ENCODE peak calls at places on chromosomes 11 and 22, in six cellular contexts. One of them, this sample, is unnamed.

GRCh38 chr22:50657925-50658324 is 14.7 kb upstream of the SHANK3 start:
- DNase-seq in spleen: no peak
- DNase-seq in stomach: no peak
- DNase-seq in fibroblast of lung: no peak
- DNase-seq in colonic mucosa: no peak
- DNase-seq in IMR-90: peak; percentile 5
- DNase-seq in this sample: no peak

GRCh38 chr11:62573006-62573591 is 592 bp downstream of the EEF1G start:
- DNase-seq in stomach: no peak
- DNase-seq in spleen: no peak
- DNase-seq in IMR-90: no peak
- DNase-seq in fibroblast of lung: no peak
- DNase-seq in colonic mucosa: no peak
- DNase-seq in this sample: peak; percentile 79

GRCh38 chr11:65310756-65311155 is 3.9 kb upstream of the CDC42EP2 start:
- DNase-seq in stomach: no peak
- DNase-seq in colonic mucosa: no peak
- DNase-seq in fibroblast of lung: peak; percentile 61
- DNase-seq in IMR-90: peak; percentile 56
- DNase-seq in spleen: no peak
- DNase-seq in this sample: no peak

GRCh38 chr11:86802146-86802545 is 1.8 kb downstream of the PRSS23 start:
- DNase-seq in fibroblast of lung: no peak
- DNase-seq in colonic mucosa: no peak
- DNase-seq in IMR-90: no peak
- DNase-seq in spleen: no peak
- DNase-seq in stomach: no peak
- DNase-seq in this sample: no peak

GRCh38 chr11:61152816-61153592 is 8.2 kb downstream of the VPS37C start:
- DNase-seq in spleen: peak; percentile 38
- DNase-seq in stomach: no peak
- DNase-seq in colonic mucosa: no peak
- DNase-seq in fibroblast of lung: peak; percentile 86
- DNase-seq in IMR-90: peak; percentile 70
- DNase-seq in this sample: no peak

GRCh38 chr11:64620286-64620962 is 29.4 kb downstream of the SLC22A12 start:
- DNase-seq in colonic mucosa: peak; percentile 54
- DNase-seq in spleen: no peak
- DNase-seq in stomach: no peak
- DNase-seq in IMR-90: no peak
- DNase-seq in fibroblast of lung: no peak
- DNase-seq in this sample: no peak

GRCh38 chr11:134939905-134940304 is 527.9 kb upstream of the B3GAT1 start:
- DNase-seq in IMR-90: no peak
- DNase-seq in fibroblast of lung: no peak
- DNase-seq in spleen: no peak
- DNase-seq in stomach: no peak
- DNase-seq in colonic mucosa: no peak
- DNase-seq in this sample: no peak

GRCh38 chr11:78938036-78938435 is 363.4 kb upstream of the NARS2 start:
- DNase-seq in spleen: no peak
- DNase-seq in stomach: no peak
- DNase-seq in fibroblast of lung: no peak
- DNase-seq in colonic mucosa: no peak
- DNase-seq in IMR-90: no peak
- DNase-seq in this sample: no peak

GRCh38 chr11:114060402-114061052 is 1.0 kb downstream of the ZBTB16 start:
- DNase-seq in colonic mucosa: peak; percentile 51
- DNase-seq in fibroblast of lung: peak; percentile 21
- DNase-seq in IMR-90: no peak
- DNase-seq in spleen: peak; percentile 91
- DNase-seq in stomach: peak; percentile 45
- DNase-seq in this sample: peak; percentile 85

GRCh38 chr11:73291196-73291595 is 16.9 kb upstream of the ARHGEF17 start:
- DNase-seq in colonic mucosa: no peak
- DNase-seq in spleen: peak; percentile 47
- DNase-seq in stomach: no peak
- DNase-seq in IMR-90: no peak
- DNase-seq in fibroblast of lung: no peak
- DNase-seq in this sample: peak; percentile 22

GRCh38 chr11:65127473-65128181 is 5.5 kb downstream of the MRPL49 start:
- DNase-seq in stomach: no peak
- DNase-seq in fibroblast of lung: no peak
- DNase-seq in colonic mucosa: no peak
- DNase-seq in spleen: no peak
- DNase-seq in IMR-90: no peak
- DNase-seq in this sample: no peak

GRCh38 chr11:41947392-41947791 is 487.9 kb upstream of the LRRC4C start:
- DNase-seq in stomach: no peak
- DNase-seq in colonic mucosa: no peak
- DNase-seq in fibroblast of lung: no peak
- DNase-seq in spleen: no peak
- DNase-seq in IMR-90: no peak
- DNase-seq in this sample: peak; percentile 52

GRCh38 chr11:64237484-64237951 is 3.1 kb downstream of the VEGFB start:
- DNase-seq in colonic mucosa: peak; percentile 95
- DNase-seq in fibroblast of lung: no peak
- DNase-seq in spleen: no peak
- DNase-seq in stomach: peak; percentile 95
- DNase-seq in IMR-90: no peak
- DNase-seq in this sample: peak; percentile 89

GRCh38 chr11:46367244-46367915 is 14.1 kb upstream of the MDK start:
- DNase-seq in colonic mucosa: peak; percentile 77
- DNase-seq in stomach: peak; percentile 78
- DNase-seq in IMR-90: peak; percentile 59
- DNase-seq in fibroblast of lung: peak; percentile 26
- DNase-seq in spleen: peak; percentile 94
- DNase-seq in this sample: peak; percentile 80

GRCh38 chr22:21947040-21948014 is 5.3 kb downstream of the PPM1F start:
- DNase-seq in stomach: no peak
- DNase-seq in spleen: peak; percentile 64
- DNase-seq in IMR-90: peak; percentile 71
- DNase-seq in fibroblast of lung: peak; percentile 71
- DNase-seq in colonic mucosa: no peak
- DNase-seq in this sample: no peak

GRCh38 chr11:575324-575995 is 810 bp upstream of the PHRF1 start:
- DNase-seq in fibroblast of lung: no peak
- DNase-seq in stomach: no peak
- DNase-seq in spleen: peak; percentile 95
- DNase-seq in IMR-90: no peak
- DNase-seq in colonic mucosa: peak; percentile 82
- DNase-seq in this sample: no peak

GRCh38 chr11:14249121-14249963 is 109.6 kb downstream of the RRAS2 start:
- DNase-seq in IMR-90: peak; percentile 53
- DNase-seq in spleen: peak; percentile 86
- DNase-seq in colonic mucosa: peak; percentile 68
- DNase-seq in fibroblast of lung: peak; percentile 21
- DNase-seq in stomach: peak; percentile 64
- DNase-seq in this sample: no peak

GRCh38 chr11:29328961-29329441 is 687.8 kb downstream of the KCNA4 start:
- DNase-seq in spleen: no peak
- DNase-seq in colonic mucosa: no peak
- DNase-seq in stomach: no peak
- DNase-seq in fibroblast of lung: peak; percentile 87
- DNase-seq in IMR-90: peak; percentile 95
- DNase-seq in this sample: no peak

GRCh38 chr11:2300290-2300935 is 1.3 kb downstream of the C11orf21 start:
- DNase-seq in fibroblast of lung: no peak
- DNase-seq in colonic mucosa: peak; percentile 20
- DNase-seq in IMR-90: no peak
- DNase-seq in spleen: peak; percentile 85
- DNase-seq in stomach: peak; percentile 25
- DNase-seq in this sample: peak; percentile 75

GRCh38 chr11:3995949-3996554 is 98.5 kb upstream of the RRM1 start:
- DNase-seq in IMR-90: peak; percentile 42
- DNase-seq in stomach: no peak
- DNase-seq in spleen: no peak
- DNase-seq in colonic mucosa: no peak
- DNase-seq in fibroblast of lung: peak; percentile 42
- DNase-seq in this sample: no peak

GRCh38 chr22:30087611-30088010 is 7.3 kb downstream of the HORMAD2 start:
- DNase-seq in stomach: no peak
- DNase-seq in colonic mucosa: no peak
- DNase-seq in fibroblast of lung: no peak
- DNase-seq in spleen: no peak
- DNase-seq in IMR-90: no peak
- DNase-seq in this sample: no peak

GRCh38 chr11:26442131-26442530 is 110.2 kb downstream of the ANO3 start:
- DNase-seq in stomach: no peak
- DNase-seq in spleen: no peak
- DNase-seq in colonic mucosa: no peak
- DNase-seq in IMR-90: peak; percentile 17
- DNase-seq in fibroblast of lung: peak; percentile 54
- DNase-seq in this sample: no peak

GRCh38 chr11:62959077-62959980 is 25.4 kb downstream of the SLC22A6 start:
- DNase-seq in stomach: peak; percentile 9
- DNase-seq in fibroblast of lung: no peak
- DNase-seq in colonic mucosa: no peak
- DNase-seq in IMR-90: no peak
- DNase-seq in spleen: no peak
- DNase-seq in this sample: no peak

GRCh38 chr11:45332486-45332934 is 46.4 kb upstream of the SYT13 start:
- DNase-seq in IMR-90: peak; percentile 19
- DNase-seq in colonic mucosa: peak; percentile 38
- DNase-seq in stomach: peak; percentile 45
- DNase-seq in fibroblast of lung: no peak
- DNase-seq in spleen: no peak
- DNase-seq in this sample: no peak

GRCh38 chr11:76612226-76612625 is 58.3 kb downstream of the LRRC32 start:
- DNase-seq in spleen: peak; percentile 17
- DNase-seq in IMR-90: no peak
- DNase-seq in stomach: peak; percentile 2
- DNase-seq in colonic mucosa: no peak
- DNase-seq in fibroblast of lung: no peak
- DNase-seq in this sample: no peak

GRCh38 chr11:65180877-65181568 is 705 bp upstream of the CAPN1 start:
- DNase-seq in colonic mucosa: peak; percentile 64
- DNase-seq in spleen: peak; percentile 91
- DNase-seq in IMR-90: peak; percentile 60
- DNase-seq in stomach: peak; percentile 63
- DNase-seq in fibroblast of lung: peak; percentile 60
- DNase-seq in this sample: peak; percentile 89

GRCh38 chr11:77287615-77288273 is 13.7 kb downstream of the GDPD4 start:
- DNase-seq in colonic mucosa: no peak
- DNase-seq in fibroblast of lung: peak; percentile 92
- DNase-seq in stomach: no peak
- DNase-seq in IMR-90: peak; percentile 97
- DNase-seq in spleen: no peak
- DNase-seq in this sample: no peak

GRCh38 chr11:78380615-78381029 is 37.0 kb downstream of the GAB2 start:
- DNase-seq in fibroblast of lung: peak; percentile 65
- DNase-seq in colonic mucosa: no peak
- DNase-seq in stomach: no peak
- DNase-seq in spleen: no peak
- DNase-seq in IMR-90: peak; percentile 90
- DNase-seq in this sample: no peak

DNA sequence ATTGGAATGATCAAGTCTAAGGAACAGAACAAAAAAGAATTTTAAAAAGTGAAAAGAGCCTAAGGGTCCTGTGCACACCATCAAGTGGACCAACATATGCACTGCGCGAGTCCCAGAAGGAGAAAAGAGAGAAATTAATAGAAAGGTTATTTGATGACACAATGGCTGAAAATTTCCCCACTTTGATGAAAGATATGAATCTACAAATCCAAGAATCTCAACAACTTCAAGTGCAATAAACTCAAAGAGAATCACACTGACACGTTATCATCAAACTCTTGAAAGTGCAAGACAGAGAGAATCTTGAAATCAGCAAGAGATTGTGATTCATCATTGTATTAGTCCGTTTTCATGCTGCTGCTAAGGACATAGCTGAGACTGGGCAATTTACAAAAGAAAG is 230.8 kb downstream of the ADAMTS15 start:
- DNase-seq in colonic mucosa: no peak
- DNase-seq in fibroblast of lung: no peak
- DNase-seq in stomach: no peak
- DNase-seq in spleen: no peak
- DNase-seq in IMR-90: no peak
- DNase-seq in this sample: no peak
- H3K9me3 ChIP-seq in colonic mucosa: no peaks in the 10 kb centered on the region
- H3K9me3 ChIP-seq in fibroblast of lung: no peaks in the 10 kb centered on the region
- H3K9me3 ChIP-seq in stomach: no peaks in the 10 kb centered on the region
- H3K9me3 ChIP-seq in spleen: peaks cover 42% of the 10 kb centered on the region
- H3K9me3 ChIP-seq in IMR-90: peaks cover 10% of the 10 kb centered on the region
- H3K9me3 ChIP-seq in this sample: peaks cover 5% of the 10 kb centered on the region

GRCh38 chr11:108709741-108710140 is 44.9 kb downstream of the DDX10 start:
- DNase-seq in stomach: no peak
- DNase-seq in IMR-90: no peak
- DNase-seq in colonic mucosa: no peak
- DNase-seq in fibroblast of lung: no peak
- DNase-seq in spleen: no peak
- DNase-seq in this sample: no peak
- H3K9me3 ChIP-seq in stomach: peaks cover 6% of the 10 kb centered on the region
- H3K9me3 ChIP-seq in IMR-90: peaks cover 16% of the 10 kb centered on the region
- H3K9me3 ChIP-seq in colonic mucosa: no peaks in the 10 kb centered on the region
- H3K9me3 ChIP-seq in fibroblast of lung: no peaks in the 10 kb centered on the region
- H3K9me3 ChIP-seq in spleen: peaks cover 32% of the 10 kb centered on the region
- H3K9me3 ChIP-seq in this sample: no peaks in the 10 kb centered on the region

GRCh38 chr11:55795256-55795655 is at the start of gene OR5D14:
- DNase-seq in fibroblast of lung: no peak
- DNase-seq in IMR-90: no peak
- DNase-seq in colonic mucosa: no peak
- DNase-seq in spleen: no peak
- DNase-seq in stomach: no peak
- DNase-seq in this sample: no peak
- H3K9me3 ChIP-seq in fibroblast of lung: no peaks in the 10 kb centered on the region
- H3K9me3 ChIP-seq in IMR-90: peaks cover 4% of the 10 kb centered on the region
- H3K9me3 ChIP-seq in colonic mucosa: no peaks in the 10 kb centered on the region
- H3K9me3 ChIP-seq in spleen: peaks cover 16% of the 10 kb centered on the region
- H3K9me3 ChIP-seq in stomach: no peaks in the 10 kb centered on the region
- H3K9me3 ChIP-seq in this sample: no peaks in the 10 kb centered on the region

GRCh38 chr22:49150801-49151221 is 676.9 kb downstream of the BRD1 start:
- DNase-seq in fibroblast of lung: no peak
- DNase-seq in spleen: peak; percentile 62
- DNase-seq in stomach: peak; percentile 24
- DNase-seq in IMR-90: no peak
- DNase-seq in colonic mucosa: no peak
- DNase-seq in this sample: no peak
- H3K9me3 ChIP-seq in fibroblast of lung: no peaks in the 10 kb centered on the region
- H3K9me3 ChIP-seq in spleen: no peaks in the 10 kb centered on the region
- H3K9me3 ChIP-seq in stomach: no peaks in the 10 kb centered on the region
- H3K9me3 ChIP-seq in IMR-90: peaks cover 69% of the 10 kb centered on the region
- H3K9me3 ChIP-seq in colonic mucosa: no peaks in the 10 kb centered on the region
- H3K9me3 ChIP-seq in this sample: no peaks in the 10 kb centered on the region

GRCh38 chr11:97502201-97502600 is 1112.4 kb downstream of the JRKL start:
- DNase-seq in fibroblast of lung: peak; percentile 48
- DNase-seq in IMR-90: no peak
- DNase-seq in stomach: no peak
- DNase-seq in colonic mucosa: no peak
- DNase-seq in spleen: no peak
- DNase-seq in this sample: no peak

GRCh38 chr11:97506360-97506759 is 1116.5 kb downstream of the JRKL start:
- DNase-seq in stomach: no peak
- DNase-seq in spleen: no peak
- DNase-seq in IMR-90: no peak
- DNase-seq in fibroblast of lung: no peak
- DNase-seq in colonic mucosa: no peak
- DNase-seq in this sample: no peak
- H3K9me3 ChIP-seq in stomach: no peaks in the 10 kb centered on the region
- H3K9me3 ChIP-seq in spleen: peaks cover 7% of the 10 kb centered on the region
- H3K9me3 ChIP-seq in IMR-90: peaks cover 5% of the 10 kb centered on the region
- H3K9me3 ChIP-seq in fibroblast of lung: no peaks in the 10 kb centered on the region
- H3K9me3 ChIP-seq in colonic mucosa: no peaks in the 10 kb centered on the region
- H3K9me3 ChIP-seq in this sample: no peaks in the 10 kb centered on the region

GRCh38 chr22:48709453-48709852 is 1118.2 kb downstream of the BRD1 start:
- DNase-seq in IMR-90: no peak
- DNase-seq in stomach: no peak
- DNase-seq in spleen: peak; percentile 69
- DNase-seq in fibroblast of lung: no peak
- DNase-seq in colonic mucosa: no peak
- DNase-seq in this sample: peak; percentile 51
- H3K9me3 ChIP-seq in IMR-90: peaks cover 81% of the 10 kb centered on the region
- H3K9me3 ChIP-seq in stomach: no peaks in the 10 kb centered on the region
- H3K9me3 ChIP-seq in spleen: no peaks in the 10 kb centered on the region
- H3K9me3 ChIP-seq in fibroblast of lung: no peaks in the 10 kb centered on the region
- H3K9me3 ChIP-seq in colonic mucosa: no peaks in the 10 kb centered on the region
- H3K9me3 ChIP-seq in this sample: no peaks in the 10 kb centered on the region